ENCODE peak calls at places on chromosomes 4 and X, in eight cellular contexts. L is OCI-LY7, H is Daoy, G is adipocyte, B is heart left ventricle, T is transverse colon, E is HEK293T, U is NCI-H1092 treated with DMSO at 0.1 percent for 48 hours. V is an unnamed sample.
A peak's percentile ranks its signal among the peaks of the same experiment; 100 is the strongest.

GRCh38 chr4:177737387-177737965 is 295.2 kb upstream of the AGA start:
- DNase-seq in T (no peak), B (no peak), U (no peak), E (no peak), L (no peak), G (peak; percentile 30), H (no peak), V (no peak)

GRCh38 chr4:156718226-156718625 is 253.4 kb downstream of the PDGFC start:
- DNase-seq in U (no peak), L (no peak), B (no peak), T (no peak), E (no peak), H (no peak), G (no peak), V (no peak)

GRCh38 chrX:46209037-46209436 is 336.2 kb downstream of the ZNF674 start:
- DNase-seq in U (no peak), L (no peak), G (no peak), E (no peak), B (no peak), T (no peak), H (no peak), V (no peak)

GRCh38 chr4:71713611-71714203 is 70.2 kb downstream of the GC start:
- DNase-seq in H (no peak), B (peak; percentile 11), U (peak; percentile 58), L (peak; percentile 39), T (no peak), E (peak; percentile 13), G (peak; percentile 85), V (peak; percentile 10)

GRCh38 chrX:107716816-107717700 is 58.5 kb downstream of the TSC22D3 start:
- DNase-seq in E (peak; percentile 67), G (peak; percentile 85), U (peak; percentile 42), T (peak; percentile 90), B (peak; percentile 87), H (peak; percentile 53), L (peak; percentile 87), V (peak; percentile 59)

GRCh38 chr4:147846318-147847135 is 114.6 kb downstream of the ARHGAP10 start:
- DNase-seq in G (no peak), B (no peak), U (no peak), L (no peak), E (no peak), H (no peak), T (no peak), V (no peak)

GRCh38 chrX:8629871-8630270 is 102.1 kb downstream of the ANOS1 start:
- DNase-seq in U (no peak), E (no peak), T (no peak), L (no peak), B (no peak), H (no peak), G (peak; percentile 1), V (peak; percentile 11)

GRCh38 chrX:15277594-15277993 is 7.7 kb upstream of the ASB9 start:
- DNase-seq in B (no peak), T (no peak), L (no peak), U (no peak), E (no peak), G (no peak), H (no peak), V (no peak)

GRCh38 chr4:169899295-169899694 is 126.9 kb downstream of the MFAP3L start:
- DNase-seq in H (peak; percentile 21), G (no peak), U (no peak), L (no peak), E (no peak), B (no peak), T (no peak), V (peak; percentile 80)

GRCh38 chrX:154712781-154713391 is 38.0 kb downstream of the GAB3 start:
- DNase-seq in T (no peak), G (peak; percentile 56), B (no peak), L (no peak), E (no peak), U (no peak), H (peak; percentile 35), V (peak; percentile 93)

GRCh38 chrX:750812-751211 is 120.2 kb downstream of the SHOX start:
- DNase-seq in B (no peak), L (no peak), T (no peak), H (no peak), E (no peak), G (no peak), U (no peak), V (no peak)

GRCh38 chr4:6123116-6123515 is 77.2 kb downstream of the JAKMIP1 start:
- DNase-seq in U (no peak), E (no peak), G (no peak), B (no peak), L (no peak), T (no peak), H (no peak), V (no peak)

GRCh38 chr4:120977435-120977997 is 55.0 kb upstream of the PRDM5 start:
- DNase-seq in G (peak; percentile 74), B (no peak), U (no peak), H (peak; percentile 4), T (peak; percentile 9), E (peak; percentile 47), L (peak; percentile 70), V (peak; percentile 21)

GRCh38 chr4:3399277-3400194 is 42.2 kb upstream of the HGFAC start:
- DNase-seq in B (peak; percentile 45), E (peak; percentile 39), L (peak; percentile 19), T (no peak), H (peak; percentile 41), U (no peak), G (no peak), V (peak; percentile 44)

GRCh38 chr4:42519803-42520417 is 122.6 kb downstream of the SHISA3 start:
- DNase-seq in H (peak; percentile 39), T (peak; percentile 18), U (peak; percentile 32), G (peak; percentile 82), L (peak; percentile 68), E (peak; percentile 31), B (peak; percentile 23), V (peak; percentile 40)

GRCh38 chr4:150567070-150567469 is 14.9 kb upstream of the MAB21L2 start:
- DNase-seq in E (no peak), T (no peak), L (no peak), U (no peak), H (no peak), B (no peak), G (no peak), V (no peak)

GRCh38 chrX:24245201-24245600 is 68.7 kb downstream of the SUPT20HL2 start:
- DNase-seq in L (no peak), T (no peak), E (no peak), B (no peak), U (no peak), G (peak; percentile 83), H (peak; percentile 39), V (peak; percentile 74)

GRCh38 chr4:169133932-169134331 is 123.9 kb upstream of the CBR4 start:
- DNase-seq in G (no peak), L (no peak), E (no peak), B (peak; percentile 10), U (no peak), H (no peak), T (no peak), V (no peak)

GRCh38 chrX:19867411-19867732 is 20.0 kb downstream of the SH3KBP1 start:
- DNase-seq in B (no peak), H (no peak), T (no peak), L (no peak), U (no peak), G (peak; percentile 65), E (no peak), V (no peak)

GRCh38 chrX:46597774-46598173 is 24.2 kb downstream of the CHST7 start:
- DNase-seq in H (no peak), B (no peak), G (no peak), U (no peak), E (no peak), L (no peak), T (no peak), V (no peak)

GRCh38 chr4:79695848-79696247 is 287.8 kb upstream of the GK2 start:
- DNase-seq in G (no peak), U (no peak), E (no peak), T (no peak), L (no peak), H (no peak), B (no peak), V (no peak)

GRCh38 chr4:40573593-40574311 is 55.9 kb downstream of the RBM47 start:
- DNase-seq in G (no peak), L (peak; percentile 62), E (no peak), H (no peak), B (no peak), U (no peak), T (no peak), V (no peak)

GRCh38 chrX:97597954-97598353 is 714.2 kb downstream of the RPA4 start:
- DNase-seq in B (no peak), U (no peak), T (no peak), H (no peak), E (no peak), G (no peak), L (no peak), V (no peak)

GRCh38 chr4:107215222-107215621 is 179.1 kb upstream of the DKK2 start:
- DNase-seq in B (no peak), G (no peak), T (no peak), U (no peak), L (no peak), H (no peak), E (no peak), V (no peak)

GRCh38 chr4:4182835-4183568 is 43.7 kb downstream of the OTOP1 start:
- DNase-seq in L (peak; percentile 58), G (peak; percentile 7), B (no peak), E (peak; percentile 65), U (no peak), H (peak; percentile 39), T (no peak), V (no peak)

GRCh38 chr4:186942745-186943606 is 219.3 kb upstream of the FAT1 start:
- DNase-seq in H (no peak), T (no peak), B (peak; percentile 49), L (peak; percentile 65), G (peak; percentile 59), E (no peak), U (peak; percentile 49), V (no peak)

GRCh38 chr4:145709843-145710242 is 29.9 kb downstream of the C4orf51 start:
- DNase-seq in U (no peak), L (no peak), G (peak; percentile 44), E (no peak), H (peak; percentile 69), B (no peak), T (no peak), V (no peak)

GRCh38 chrX:40175416-40176255 is 77.9 kb upstream of the BCOR start:
- DNase-seq in H (peak; percentile 70), G (peak; percentile 67), U (peak; percentile 88), E (no peak), T (peak; percentile 80), B (peak; percentile 78), L (peak; percentile 88), V (no peak)

GRCh38 chr4:136650541-136651277 is 881.6 kb downstream of the PCDH18 start:
- DNase-seq in T (no peak), U (peak; percentile 93), G (no peak), B (no peak), L (no peak), E (no peak), H (peak; percentile 58), V (peak; percentile 58)

GRCh38 chrX:40012800-40013682 is 84.7 kb downstream of the BCOR start:
- DNase-seq in T (peak; percentile 87), B (peak; percentile 78), H (peak; percentile 52), E (peak; percentile 55), U (peak; percentile 67), G (peak; percentile 70), L (peak; percentile 77), V (no peak)

GRCh38 chr4:85733798-85734197 is 258.8 kb downstream of the ARHGAP24 start:
- DNase-seq in H (no peak), E (no peak), B (no peak), G (no peak), L (no peak), U (no peak), T (no peak), V (no peak)

GRCh38 chr4:1285151-1285789 is 4.4 kb upstream of the MAEA start:
- DNase-seq in L (no peak), E (no peak), H (no peak), U (no peak), G (no peak), T (no peak), B (no peak), V (no peak)

GRCh38 chr4:73520821-73521220 is 39.3 kb downstream of the AFM start:
- DNase-seq in G (peak; percentile 17), B (no peak), L (no peak), H (peak; percentile 74), E (no peak), T (no peak), U (no peak), V (peak; percentile 52)

GRCh38 chr4:171813195-171813955 is at the start of gene GALNTL6:
- DNase-seq in T (no peak), E (peak; percentile 54), U (no peak), B (no peak), H (no peak), G (peak; percentile 73), L (no peak), V (no peak)

V was measured in A172.